ENCODE peak calls at places on chromosomes 12 and 14, in four cellular contexts. One of them, this sample, is unnamed.

GRCh38 chr12:55831407-55831880 is 2.1 kb upstream of the DNAJC14 start:
- DNase-seq in GM12878: no peak
- DNase-seq in HepG2: no peak
- DNase-seq in H1: no peak
- DNase-seq in this sample: no peak

GRCh38 chr12:107379852-107380567 is 286.7 kb upstream of the CRY1 start:
- DNase-seq in GM12878: no peak
- DNase-seq in HepG2: peak
- DNase-seq in H1: no peak
- DNase-seq in this sample: no peak

GRCh38 chr12:30797689-30798088 is 42.9 kb upstream of the CAPRIN2 start:
- DNase-seq in GM12878: no peak
- DNase-seq in HepG2: no peak
- DNase-seq in H1: no peak
- DNase-seq in this sample: no peak

GRCh38 chr14:23577004-23577681 is 1.4 kb downstream of the JPH4 start:
- DNase-seq in GM12878: no peak
- DNase-seq in HepG2: no peak
- DNase-seq in H1: no peak
- DNase-seq in this sample: no peak

GRCh38 chr12:70049596-70050360 is 193.5 kb upstream of the CNOT2 start:
- DNase-seq in GM12878: peak
- DNase-seq in HepG2: no peak
- DNase-seq in H1: no peak
- DNase-seq in this sample: no peak

GRCh38 chr12:92208613-92209121 is 63.0 kb upstream of the BTG1 start:
- DNase-seq in GM12878: peak
- DNase-seq in HepG2: no peak
- DNase-seq in H1: no peak
- DNase-seq in this sample: peak

GRCh38 chr14:76377675-76378074 is 1.7 kb downstream of the ESRRB start:
- DNase-seq in GM12878: no peak
- DNase-seq in HepG2: no peak
- DNase-seq in H1: no peak
- DNase-seq in this sample: no peak

GRCh38 chr12:20602671-20603402 is 92.3 kb upstream of the SLCO1C1 start:
- DNase-seq in GM12878: no peak
- DNase-seq in HepG2: no peak
- DNase-seq in H1: no peak
- DNase-seq in this sample: no peak

GRCh38 chr14:36013483-36013882 is 163.0 kb downstream of the PTCSC3 start:
- DNase-seq in GM12878: no peak
- DNase-seq in HepG2: no peak
- DNase-seq in H1: no peak
- DNase-seq in this sample: no peak

GRCh38 chr12:47734725-47735480 is 9.6 kb upstream of the ENDOU start:
- DNase-seq in GM12878: no peak
- DNase-seq in HepG2: no peak
- DNase-seq in H1: no peak
- DNase-seq in this sample: no peak

GRCh38 chr12:109753054-109753401 is 39.4 kb downstream of the FAM222A start:
- DNase-seq in GM12878: no peak
- DNase-seq in HepG2: no peak
- DNase-seq in H1: no peak
- DNase-seq in this sample: no peak

GRCh38 chr12:127149226-127149964 is 1117.6 kb upstream of the TMEM132C start:
- DNase-seq in GM12878: no peak
- DNase-seq in HepG2: no peak
- DNase-seq in H1: no peak
- DNase-seq in this sample: no peak

GRCh38 chr12:132024758-132025157 is 75.0 kb downstream of the EP400 start:
- DNase-seq in GM12878: no peak
- DNase-seq in HepG2: no peak
- DNase-seq in H1: no peak
- DNase-seq in this sample: no peak

GRCh38 chr12:46342562-46343033 is 30.0 kb downstream of the SLC38A2 start:
- DNase-seq in GM12878: no peak
- DNase-seq in HepG2: peak
- DNase-seq in H1: no peak
- DNase-seq in this sample: peak

GRCh38 chr14:71905031-71905430 is 27.2 kb upstream of the RGS6 start:
- DNase-seq in GM12878: no peak
- DNase-seq in HepG2: no peak
- DNase-seq in H1: no peak
- DNase-seq in this sample: no peak

GRCh38 chr12:65565601-65566560 is 258.4 kb upstream of the HMGA2 start:
- DNase-seq in GM12878: no peak
- DNase-seq in HepG2: no peak
- DNase-seq in H1: no peak
- DNase-seq in this sample: peak

GRCh38 chr14:94770251-94770749 is 387 bp upstream of the GSC start:
- DNase-seq in GM12878: no peak
- DNase-seq in HepG2: no peak
- DNase-seq in H1: no peak
- DNase-seq in this sample: no peak

GRCh38 chr12:12704593-12705230 is 8.7 kb upstream of the GPR19 start:
- DNase-seq in GM12878: no peak
- DNase-seq in HepG2: peak
- DNase-seq in H1: no peak
- DNase-seq in this sample: peak

GRCh38 chr12:130496516-130497120 is 158.9 kb downstream of the PIWIL1 start:
- DNase-seq in GM12878: no peak
- DNase-seq in HepG2: no peak
- DNase-seq in H1: no peak
- DNase-seq in this sample: no peak

GRCh38 chr12:119178544-119179334 is at the start of gene HSPB8:
- DNase-seq in GM12878: no peak
- DNase-seq in HepG2: peak
- DNase-seq in H1: no peak
- DNase-seq in this sample: peak
- TF ChIP-seq HDAC6 in GM12878: no peak
- TF ChIP-seq HDAC6 in HepG2: no peak
- TF ChIP-seq HDAC6 in H1: no peak
- TF ChIP-seq HDAC6 in this sample: no peak

GRCh38 chr12:6550294-6551062 is 5.4 kb downstream of the IFFO1 start:
- DNase-seq in GM12878: no peak
- DNase-seq in HepG2: no peak
- DNase-seq in H1: no peak
- DNase-seq in this sample: no peak

GRCh38 chr12:6551496-6552139 is 4.2 kb downstream of the IFFO1 start:
- DNase-seq in GM12878: no peak
- DNase-seq in HepG2: no peak
- DNase-seq in H1: no peak
- DNase-seq in this sample: no peak

GRCh38 chr12:6551063-6551461 is 4.8 kb downstream of the IFFO1 start:
- DNase-seq in GM12878: no peak
- DNase-seq in HepG2: no peak
- DNase-seq in H1: no peak
- DNase-seq in this sample: no peak

GRCh38 chr12:6553051-6553868 is 2.6 kb downstream of the IFFO1 start:
- DNase-seq in GM12878: no peak
- DNase-seq in HepG2: no peak
- DNase-seq in H1: no peak
- DNase-seq in this sample: no peak

DNA sequence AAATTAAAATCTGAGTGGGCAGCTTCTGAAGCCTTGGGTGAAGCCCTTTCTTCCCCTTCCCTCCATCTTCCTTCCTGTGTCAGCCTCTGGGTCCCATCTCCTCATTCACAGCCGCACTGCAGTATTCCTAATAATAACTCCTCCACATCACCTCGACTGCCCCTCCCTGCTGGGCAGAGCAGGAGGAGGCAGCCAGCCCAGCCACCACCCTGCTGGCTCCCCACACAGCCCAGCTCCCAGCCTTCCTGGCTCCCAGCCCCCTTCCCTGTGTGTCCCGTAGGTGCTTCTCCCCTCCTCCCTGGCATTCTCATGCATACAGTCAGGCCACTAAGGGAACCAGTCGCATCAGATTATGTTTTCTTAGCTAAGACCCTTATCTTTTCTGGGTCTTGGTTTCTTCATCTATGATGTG is 3.7 kb downstream of the IFFO1 start:
- DNase-seq in GM12878: no peak
- DNase-seq in HepG2: no peak
- DNase-seq in H1: no peak
- DNase-seq in this sample: no peak
- TF ChIP-seq HDAC6 in GM12878: no peak
- TF ChIP-seq HDAC6 in HepG2: no peak
- TF ChIP-seq HDAC6 in H1: no peak
- TF ChIP-seq HDAC6 in this sample: no peak

GRCh38 chr12:75658826-75659823 is 147.7 kb upstream of the KRR1 start:
- DNase-seq in GM12878: no peak
- DNase-seq in HepG2: no peak
- DNase-seq in H1: no peak
- DNase-seq in this sample: peak
- TF ChIP-seq HDAC6 in GM12878: no peak
- TF ChIP-seq HDAC6 in HepG2: no peak
- TF ChIP-seq HDAC6 in H1: no peak
- TF ChIP-seq HDAC6 in this sample: no peak

GRCh38 chr12:7959278-7960063 is 23.5 kb upstream of the SLC2A3 start:
- DNase-seq in GM12878: peak
- DNase-seq in HepG2: peak
- DNase-seq in H1: peak
- DNase-seq in this sample: peak
- TF ChIP-seq HDAC6 in GM12878: no peak
- TF ChIP-seq HDAC6 in HepG2: no peak
- TF ChIP-seq HDAC6 in H1: no peak
- TF ChIP-seq HDAC6 in this sample: no peak

DNA sequence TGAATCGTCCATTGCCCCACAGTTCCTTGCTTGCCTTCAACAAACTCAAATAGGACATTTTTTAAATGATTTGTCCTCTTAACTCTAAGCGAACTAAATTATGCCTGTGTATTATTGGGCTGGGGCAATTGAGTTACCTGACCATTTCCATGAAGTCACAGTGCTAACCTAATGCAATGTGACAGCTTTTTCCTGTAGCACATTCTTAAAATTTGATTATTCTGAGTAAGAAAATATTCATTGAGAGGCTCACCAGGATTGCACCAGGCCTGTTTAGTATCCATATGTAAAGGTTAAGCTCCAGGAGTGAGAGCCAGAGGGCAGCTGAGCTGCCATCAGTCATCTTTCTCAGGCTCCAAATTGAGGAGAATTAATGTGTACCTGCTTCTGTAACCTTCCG is 90.9 kb downstream of the GPR65 start:
- DNase-seq in GM12878: no peak
- DNase-seq in HepG2: no peak
- DNase-seq in H1: no peak
- DNase-seq in this sample: no peak
- TF ChIP-seq HDAC6 in GM12878: no peak
- TF ChIP-seq HDAC6 in HepG2: no peak
- TF ChIP-seq HDAC6 in H1: no peak
- TF ChIP-seq HDAC6 in this sample: no peak

DNA sequence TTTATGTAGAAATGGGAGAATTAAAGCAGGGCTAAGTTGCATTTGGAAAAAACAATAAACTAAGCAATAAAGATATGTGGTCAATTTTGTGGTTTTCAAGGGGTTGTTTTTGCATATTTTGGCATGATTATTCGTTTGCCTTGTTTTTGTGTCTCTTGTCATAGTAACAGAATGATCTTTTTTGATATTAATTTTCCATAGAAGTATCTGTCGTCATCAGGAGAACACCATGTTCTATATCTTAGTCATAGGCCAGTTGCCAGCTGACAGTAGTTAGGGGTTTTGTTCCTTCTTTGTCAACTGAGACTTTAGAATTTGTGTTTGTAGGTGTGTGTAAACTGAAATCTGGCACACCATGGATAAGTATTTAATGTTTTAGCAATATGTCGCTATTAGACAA is 1354.8 kb downstream of the LRFN5 start:
- DNase-seq in GM12878: no peak
- DNase-seq in HepG2: no peak
- DNase-seq in H1: no peak
- DNase-seq in this sample: no peak
- TF ChIP-seq HDAC6 in GM12878: no peak
- TF ChIP-seq HDAC6 in HepG2: no peak
- TF ChIP-seq HDAC6 in H1: no peak
- TF ChIP-seq HDAC6 in this sample: no peak

DNA sequence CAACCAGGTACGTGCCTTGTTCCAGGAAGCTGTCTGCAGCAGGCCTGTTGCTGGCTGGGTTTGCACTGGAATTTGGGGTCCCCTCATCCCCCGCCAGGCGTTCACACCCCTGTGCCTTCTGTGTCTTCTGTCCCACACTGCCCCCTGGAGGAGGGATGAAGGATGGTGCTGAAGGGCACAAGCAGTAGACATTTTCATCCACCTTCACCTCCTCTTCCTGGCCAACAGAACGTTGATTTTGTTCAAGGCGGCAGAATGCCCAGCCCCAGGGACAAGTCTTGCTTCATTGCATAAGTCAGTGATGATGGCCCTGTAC is 122.1 kb downstream of the CALM1 start:
- DNase-seq in GM12878: no peak
- DNase-seq in HepG2: peak
- DNase-seq in H1: no peak
- DNase-seq in this sample: peak
- TF ChIP-seq HDAC6 in GM12878: no peak
- TF ChIP-seq HDAC6 in HepG2: no peak
- TF ChIP-seq HDAC6 in H1: no peak
- TF ChIP-seq HDAC6 in this sample: no peak

GRCh38 chr12:26340649-26341048 is 145.3 kb downstream of the SSPN start:
- DNase-seq in GM12878: peak
- DNase-seq in HepG2: no peak
- DNase-seq in H1: no peak
- DNase-seq in this sample: no peak
- TF ChIP-seq HDAC6 in GM12878: no peak
- TF ChIP-seq HDAC6 in HepG2: no peak
- TF ChIP-seq HDAC6 in H1: no peak
- TF ChIP-seq HDAC6 in this sample: no peak

GRCh38 chr12:100128509-100128908 is 14.2 kb downstream of the BLTP3B start:
- DNase-seq in GM12878: no peak
- DNase-seq in HepG2: peak
- DNase-seq in H1: no peak
- DNase-seq in this sample: peak
- TF ChIP-seq HDAC6 in GM12878: no peak
- TF ChIP-seq HDAC6 in HepG2: no peak
- TF ChIP-seq HDAC6 in H1: no peak
- TF ChIP-seq HDAC6 in this sample: no peak

This sample was measured in K562.